ENCODE peak calls at places on chromosomes 11 and 22, in eight cellular contexts. A, V, S, B, X, D, R and U are unnamed samples.

GRCh38 chr11:126317681-126318641 is 14.1 kb downstream of the DCPS start:
- DNase-seq in A (no peak), V (no peak), S (no peak), B (peak; percentile 83), X (peak; percentile 31), D (no peak), R (peak; percentile 47), U (no peak)

GRCh38 chr11:8766043-8766992 is 83.7 kb downstream of the RPL27A start:
- DNase-seq in A (no peak), V (peak; percentile 24), S (no peak), B (peak; percentile 52), X (no peak), D (no peak), R (no peak), U (no peak)

GRCh38 chr11:115166826-115167225 is 337.4 kb downstream of the CADM1 start:
- DNase-seq in A (no peak), V (no peak), S (no peak), B (no peak), X (no peak), D (no peak), R (no peak), U (no peak)

GRCh38 chr11:69497221-69497787 is 15.8 kb downstream of the LINC01488 start:
- DNase-seq in A (peak; percentile 79), V (peak; percentile 80), S (no peak), B (peak; percentile 95), X (no peak), D (peak; percentile 77), R (no peak), U (no peak)

GRCh38 chr11:77668760-77669159 is 31.2 kb upstream of the CLNS1A start:
- DNase-seq in A (no peak), V (no peak), S (no peak), B (peak; percentile 62), X (no peak), D (no peak), R (no peak), U (no peak)

GRCh38 chr11:19071255-19071654 is 10.7 kb upstream of the MRGPRX2 start:
- DNase-seq in A (peak; percentile 77), V (peak; percentile 72), S (peak; percentile 13), B (peak; percentile 82), X (peak; percentile 80), D (peak; percentile 68), R (no peak), U (peak; percentile 59)

GRCh38 chr11:47946682-47947575 is 33.4 kb upstream of the PTPRJ start:
- DNase-seq in A (peak; percentile 98), V (peak; percentile 84), S (no peak), B (peak; percentile 95), X (no peak), D (no peak), R (no peak), U (peak; percentile 70)

GRCh38 chr22:44154431-44154942 is 26.2 kb upstream of the PARVG start:
- DNase-seq in A (no peak), V (no peak), S (no peak), B (peak; percentile 66), X (no peak), D (no peak), R (no peak), U (no peak)

GRCh38 chr11:71431271-71431670 is 16.9 kb downstream of the DHCR7 start:
- DNase-seq in A (no peak), V (no peak), S (no peak), B (no peak), X (no peak), D (no peak), R (no peak), U (no peak)

GRCh38 chr11:33835143-33835878 is 56.6 kb downstream of the LMO2 start:
- DNase-seq in A (peak; percentile 35), V (no peak), S (no peak), B (peak; percentile 76), X (peak; percentile 52), D (no peak), R (no peak), U (no peak)

GRCh38 chr11:6229911-6230310 is 4.5 kb downstream of the FHIP1B start:
- DNase-seq in A (no peak), V (no peak), S (no peak), B (no peak), X (no peak), D (no peak), R (no peak), U (no peak)

GRCh38 chr22:43821606-43822425 is 9.7 kb upstream of the EFCAB6 start:
- DNase-seq in A (no peak), V (no peak), S (no peak), B (no peak), X (no peak), D (no peak), R (no peak), U (no peak)

GRCh38 chr22:32342977-32343376 is 14.7 kb upstream of the RFPL3 start:
- DNase-seq in A (no peak), V (no peak), S (no peak), B (no peak), X (no peak), D (no peak), R (no peak), U (no peak)

GRCh38 chr22:19290400-19291217 is 910 bp downstream of the CLTCL1 start:
- DNase-seq in A (no peak), V (no peak), S (no peak), B (no peak), X (no peak), D (no peak), R (no peak), U (no peak)

DNA sequence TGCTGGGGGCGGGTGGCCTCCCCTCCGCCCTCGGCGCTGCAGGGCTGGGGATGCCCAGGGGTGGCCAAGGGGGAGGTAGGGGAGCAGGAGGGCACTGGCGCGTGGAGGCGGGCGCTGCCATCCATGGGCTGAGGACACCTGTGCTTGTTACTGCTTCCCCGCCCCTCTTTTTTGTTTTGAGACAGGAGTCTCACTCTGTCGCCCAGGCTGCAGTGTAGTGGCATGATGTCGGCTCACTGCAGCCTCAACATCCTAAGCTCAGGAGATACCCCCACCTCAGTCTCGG is 683 bp upstream of the FADS3 start:
- DNase-seq in A (no peak), V (no peak), S (no peak), B (no peak), X (no peak), D (no peak), R (no peak), U (no peak)
- TF ChIP-seq CTCF in A (no peak), V (no peak), S (no peak), B (no peak), X (no peak), D (no peak), R (no peak), U (no peak)

DNA sequence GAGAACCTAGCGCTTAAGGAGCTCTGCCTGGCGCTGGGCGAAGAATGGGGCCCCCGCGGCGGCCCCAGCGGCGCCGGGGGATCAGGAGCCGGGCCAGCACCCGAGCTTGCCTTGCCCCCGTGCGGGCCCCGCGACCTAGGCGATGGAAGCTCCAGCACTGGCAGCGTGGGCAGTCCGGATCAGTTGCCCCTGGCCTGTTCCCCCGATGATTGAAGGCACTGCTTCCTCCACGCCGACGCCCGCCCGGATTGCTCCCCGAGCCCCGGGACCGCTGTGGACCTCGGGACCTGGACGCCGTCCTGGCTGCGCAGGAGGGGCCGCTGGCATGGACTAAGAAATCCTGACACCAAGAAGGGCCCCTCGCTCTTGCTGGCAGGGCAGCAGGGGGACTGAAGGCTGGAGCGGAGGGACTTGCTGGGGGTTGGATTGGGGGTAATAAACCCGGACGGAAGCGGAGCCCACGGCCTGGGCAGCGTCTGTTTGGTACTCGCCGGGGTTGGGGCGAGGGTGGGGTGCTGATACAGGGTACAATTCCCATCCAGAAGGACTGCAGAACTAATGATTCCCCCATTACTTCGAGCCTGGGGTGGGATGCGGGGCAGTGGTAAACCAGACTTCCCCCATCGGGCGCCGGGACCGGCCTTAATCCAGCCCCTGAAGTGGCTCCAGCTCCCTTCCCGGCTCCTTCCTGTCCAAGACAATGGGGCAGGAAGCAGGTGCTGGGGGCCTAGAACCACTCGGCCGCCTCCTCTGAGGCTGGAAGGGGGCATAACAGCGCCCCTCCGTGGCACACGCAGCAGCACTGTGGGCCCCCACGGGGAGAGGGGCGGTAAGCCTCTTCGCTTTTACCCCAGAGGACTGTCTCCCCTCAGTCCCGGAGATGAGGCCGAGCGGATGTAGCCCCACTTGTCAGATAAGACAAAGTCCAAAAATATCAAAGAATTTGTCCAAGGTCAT is 985 bp downstream of the CCDC85B start:
- DNase-seq in A (peak; percentile 43), V (no peak), S (no peak), B (no peak), X (no peak), D (no peak), R (no peak), U (no peak)
- TF ChIP-seq CTCF in A (peak; percentile 33), V (no peak), S (peak; percentile 8), B (peak; percentile 30), X (peak; percentile 32), D (peak; percentile 51), R (no peak), U (no peak)

DNA sequence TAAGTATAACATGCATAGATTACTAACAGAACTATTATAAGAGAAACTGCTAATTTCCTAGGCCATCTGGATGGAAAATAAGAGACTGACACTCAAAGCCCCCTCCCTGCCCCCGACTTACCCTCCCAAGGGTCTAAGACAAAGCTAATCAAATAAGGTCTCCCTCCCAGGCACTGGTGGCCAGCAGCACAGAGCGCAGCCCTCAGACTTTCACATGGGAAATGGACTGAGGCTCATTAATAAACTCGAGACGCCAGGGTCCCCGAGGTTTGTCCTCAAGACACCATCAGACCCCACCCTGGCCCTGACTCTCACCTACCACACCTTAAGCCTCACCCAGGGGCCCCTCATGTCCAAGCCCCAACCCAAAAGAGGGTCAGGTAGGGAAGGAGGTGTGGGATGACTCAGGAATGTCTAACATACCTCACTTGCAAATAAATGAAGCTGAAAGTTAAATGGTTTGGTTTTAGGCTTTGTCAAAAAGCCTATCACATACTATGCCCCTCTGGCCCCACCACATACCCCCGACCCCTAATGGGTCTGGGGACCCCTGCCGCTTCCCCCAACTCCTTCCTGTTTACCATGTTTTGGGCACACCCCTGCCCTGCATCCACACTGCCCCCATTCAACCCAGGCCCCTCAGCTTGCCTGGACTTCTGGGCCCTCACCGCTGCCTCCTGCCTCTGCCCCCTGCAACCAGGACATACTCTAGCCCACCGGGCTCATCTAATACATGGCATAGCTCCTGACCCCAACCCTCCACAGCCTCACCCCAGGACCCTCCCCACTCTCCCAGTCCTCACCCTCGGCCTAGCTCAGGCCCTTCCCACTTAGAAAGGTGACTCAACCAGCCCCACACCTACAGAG is 11.4 kb downstream of the ARAP1 start:
- DNase-seq in A (no peak), V (no peak), S (no peak), B (no peak), X (no peak), D (no peak), R (no peak), U (no peak)
- TF ChIP-seq CTCF in A (no peak), V (no peak), S (no peak), B (no peak), X (no peak), D (no peak), R (no peak), U (no peak)

DNA sequence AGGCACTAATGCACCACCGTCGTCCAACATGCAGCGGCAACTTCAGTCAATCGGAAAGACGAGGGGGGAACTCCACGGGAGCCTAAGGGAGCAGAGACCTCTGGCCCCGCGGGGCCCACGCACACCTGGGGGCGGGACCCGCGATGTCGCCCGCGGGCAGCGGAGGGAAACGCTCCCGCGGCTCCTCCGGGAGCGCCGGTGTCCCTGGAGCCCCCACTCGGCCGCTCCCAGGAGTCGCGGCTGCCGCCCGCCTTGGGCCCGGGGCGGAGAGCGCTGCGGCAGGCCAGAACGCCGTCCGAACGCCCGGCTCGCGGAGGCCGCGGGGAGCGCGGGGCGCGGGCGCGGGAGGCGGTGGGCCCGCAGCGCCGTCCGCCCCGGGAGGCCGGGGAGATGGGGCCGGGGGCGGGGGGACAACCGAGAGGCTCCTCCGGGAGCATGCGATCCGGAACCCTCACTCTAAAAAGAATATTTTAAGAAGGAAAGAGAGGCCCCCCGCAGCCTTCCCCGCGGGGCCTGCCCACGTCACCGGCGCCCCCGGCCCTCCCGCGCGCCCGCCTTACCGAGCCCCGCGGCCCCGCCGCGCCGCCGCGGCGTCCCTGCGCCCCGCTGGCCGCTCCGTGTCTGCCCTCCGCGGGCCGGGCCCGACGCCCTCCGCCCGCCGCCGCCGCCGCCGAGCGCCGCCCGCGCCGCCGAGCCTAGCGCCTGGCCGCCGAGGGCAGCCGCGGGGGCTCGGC is 86.6 kb upstream of the ARHGAP32 start:
- DNase-seq in A (no peak), V (no peak), S (no peak), B (no peak), X (peak; percentile 16), D (no peak), R (peak; percentile 16), U (no peak)
- TF ChIP-seq CTCF in A (no peak), V (no peak), S (no peak), B (peak; percentile 20), X (no peak), D (no peak), R (no peak), U (no peak)